ENCODE peak calls at places on chromosomes 7 and 10, in five cellular contexts. One of them, this sample, is unnamed.
A peak's percentile ranks its signal among the peaks of the same experiment; 100 is the strongest.

GRCh38 chr10:44195120-44196007 is 189.5 kb downstream of the CXCL12 start:
- DNase-seq in trophoblast cell: no peak
- DNase-seq in testis: peak; percentile 27
- DNase-seq in H1: no peak
- DNase-seq in A549: peak; percentile 28
- DNase-seq in this sample: peak; percentile 71

GRCh38 chr10:93198401-93199175 is 124.9 kb downstream of the CYP26A1 start:
- DNase-seq in A549: no peak
- DNase-seq in trophoblast cell: peak; percentile 19
- DNase-seq in testis: peak; percentile 26
- DNase-seq in H1: no peak
- DNase-seq in this sample: peak; percentile 68

GRCh38 chr10:25875555-25876165 is 58.4 kb upstream of the MYO3A start:
- DNase-seq in trophoblast cell: peak; percentile 95
- DNase-seq in H1: peak; percentile 38
- DNase-seq in testis: peak; percentile 93
- DNase-seq in A549: peak; percentile 30
- DNase-seq in this sample: peak; percentile 83

GRCh38 chr10:100518761-100519241 is 860 bp downstream of the SEC31B start:
- DNase-seq in H1: no peak
- DNase-seq in A549: peak; percentile 58
- DNase-seq in trophoblast cell: peak; percentile 94
- DNase-seq in testis: peak; percentile 84
- DNase-seq in this sample: peak; percentile 38

GRCh38 chr10:103921750-103922195 is 3.8 kb upstream of the STN1 start:
- DNase-seq in H1: no peak
- DNase-seq in trophoblast cell: no peak
- DNase-seq in testis: peak; percentile 57
- DNase-seq in A549: no peak
- DNase-seq in this sample: no peak

GRCh38 chr7:12674861-12675260 is 12.6 kb upstream of the ARL4A start:
- DNase-seq in H1: no peak
- DNase-seq in testis: no peak
- DNase-seq in trophoblast cell: peak; percentile 73
- DNase-seq in A549: no peak
- DNase-seq in this sample: no peak

GRCh38 chr7:131431289-131431688 is 103.6 kb downstream of the MKLN1 start:
- DNase-seq in H1: no peak
- DNase-seq in trophoblast cell: no peak
- DNase-seq in A549: no peak
- DNase-seq in testis: peak; percentile 36
- DNase-seq in this sample: no peak

GRCh38 chr7:76292206-76292573 is 10.3 kb upstream of the HSPB1 start:
- DNase-seq in H1: no peak
- DNase-seq in A549: no peak
- DNase-seq in testis: no peak
- DNase-seq in trophoblast cell: peak; percentile 63
- DNase-seq in this sample: peak; percentile 84

GRCh38 chr10:59582058-59582457 is 127.6 kb downstream of the SLC16A9 start:
- DNase-seq in testis: peak; percentile 28
- DNase-seq in A549: no peak
- DNase-seq in H1: no peak
- DNase-seq in trophoblast cell: no peak
- DNase-seq in this sample: no peak

GRCh38 chr10:78066728-78067430 is 33.2 kb downstream of the RPS24 start:
- DNase-seq in trophoblast cell: no peak
- DNase-seq in H1: no peak
- DNase-seq in testis: no peak
- DNase-seq in A549: no peak
- DNase-seq in this sample: no peak

GRCh38 chr7:57404343-57404966 is 45.5 kb upstream of the ZNF716 start:
- DNase-seq in trophoblast cell: peak; percentile 89
- DNase-seq in A549: no peak
- DNase-seq in H1: no peak
- DNase-seq in testis: peak; percentile 88
- DNase-seq in this sample: peak; percentile 93

GRCh38 chr7:109529712-109530111 is 960.0 kb downstream of the DNAJB9 start:
- DNase-seq in trophoblast cell: peak; percentile 46
- DNase-seq in H1: no peak
- DNase-seq in A549: no peak
- DNase-seq in testis: no peak
- DNase-seq in this sample: no peak

GRCh38 chr10:81270051-81270450 is 604.9 kb upstream of the NRG3 start:
- DNase-seq in trophoblast cell: no peak
- DNase-seq in testis: no peak
- DNase-seq in H1: no peak
- DNase-seq in A549: no peak
- DNase-seq in this sample: no peak

GRCh38 chr7:108408294-108409004 is 47.8 kb downstream of the NRCAM start:
- DNase-seq in trophoblast cell: no peak
- DNase-seq in testis: no peak
- DNase-seq in H1: no peak
- DNase-seq in A549: no peak
- DNase-seq in this sample: no peak

GRCh38 chr10:96025566-96025965 is 17.8 kb upstream of the CCNJ start:
- DNase-seq in H1: no peak
- DNase-seq in A549: peak; percentile 18
- DNase-seq in trophoblast cell: peak; percentile 53
- DNase-seq in testis: peak; percentile 20
- DNase-seq in this sample: no peak

GRCh38 chr7:68319061-68319460 is 1279.2 kb upstream of the AUTS2 start:
- DNase-seq in H1: no peak
- DNase-seq in A549: no peak
- DNase-seq in trophoblast cell: no peak
- DNase-seq in testis: no peak
- DNase-seq in this sample: no peak

GRCh38 chr10:101014966-101015581 is 15.5 kb downstream of the LZTS2 start:
- DNase-seq in testis: no peak
- DNase-seq in H1: no peak
- DNase-seq in A549: no peak
- DNase-seq in trophoblast cell: no peak
- DNase-seq in this sample: no peak

GRCh38 chr7:100966542-100967291 is 2.6 kb upstream of the MUC12 start:
- DNase-seq in testis: no peak
- DNase-seq in A549: no peak
- DNase-seq in H1: no peak
- DNase-seq in trophoblast cell: no peak
- DNase-seq in this sample: no peak

GRCh38 chr10:1151071-1152033 is 95.2 kb downstream of the WDR37 start:
- DNase-seq in testis: peak; percentile 11
- DNase-seq in H1: no peak
- DNase-seq in trophoblast cell: no peak
- DNase-seq in A549: no peak
- DNase-seq in this sample: no peak

GRCh38 chr7:116906391-116906790 is 44.0 kb downstream of the CAPZA2 start:
- DNase-seq in A549: no peak
- DNase-seq in testis: no peak
- DNase-seq in trophoblast cell: no peak
- DNase-seq in H1: no peak
- DNase-seq in this sample: no peak

DNA sequence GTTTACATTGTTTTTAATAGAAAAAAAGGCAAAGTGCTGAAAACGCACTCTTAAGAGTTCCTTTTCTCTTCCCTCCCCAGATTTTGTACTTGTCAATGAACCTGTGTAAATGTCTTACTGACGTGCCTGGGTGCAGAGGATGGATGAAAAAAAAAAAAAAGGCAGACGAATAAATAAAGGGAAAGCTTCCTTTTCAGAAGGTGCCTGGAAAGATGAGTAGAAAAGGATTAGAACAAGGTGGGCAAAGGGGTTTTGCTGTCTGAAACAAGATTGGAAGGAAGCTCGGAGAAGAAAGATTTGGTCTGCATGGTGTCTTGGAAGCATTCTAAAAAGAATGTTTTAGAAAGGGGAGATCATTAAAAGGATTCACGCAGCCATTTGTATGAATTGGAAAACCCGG is 80.9 kb downstream of the PRTFDC1 start:
- DNase-seq in A549: no peak
- DNase-seq in testis: no peak
- DNase-seq in H1: no peak
- DNase-seq in trophoblast cell: no peak
- DNase-seq in this sample: no peak
- H3K27ac ChIP-seq in A549: no peak overlapping the region
- H3K27ac ChIP-seq in testis: no peak overlapping the region
- H3K27ac ChIP-seq in H1: no peak overlapping the region
- H3K27ac ChIP-seq in trophoblast cell: no peak overlapping the region
- H3K27ac ChIP-seq in this sample: no peak overlapping the region

GRCh38 chr10:35388682-35389081 is 52.4 kb downstream of the CCNY start:
- DNase-seq in A549: no peak
- DNase-seq in trophoblast cell: no peak
- DNase-seq in H1: no peak
- DNase-seq in testis: no peak
- DNase-seq in this sample: no peak

GRCh38 chr10:35388197-35388596 is 51.9 kb downstream of the CCNY start:
- DNase-seq in H1: no peak
- DNase-seq in trophoblast cell: no peak
- DNase-seq in A549: no peak
- DNase-seq in testis: no peak
- DNase-seq in this sample: no peak

GRCh38 chr10:35384265-35384868 is 48.1 kb downstream of the CCNY start:
- DNase-seq in A549: no peak
- DNase-seq in testis: no peak
- DNase-seq in trophoblast cell: peak; percentile 42
- DNase-seq in H1: no peak
- DNase-seq in this sample: no peak

GRCh38 chr10:35387768-35388167 is 51.5 kb downstream of the CCNY start:
- DNase-seq in H1: no peak
- DNase-seq in trophoblast cell: peak; percentile 31
- DNase-seq in A549: no peak
- DNase-seq in testis: no peak
- DNase-seq in this sample: no peak

GRCh38 chr10:35386594-35387174 is 50.4 kb downstream of the CCNY start:
- DNase-seq in A549: no peak
- DNase-seq in H1: no peak
- DNase-seq in trophoblast cell: peak; percentile 6
- DNase-seq in testis: no peak
- DNase-seq in this sample: peak; percentile 47
- H3K27ac ChIP-seq in A549: peak overlapping the region; percentile 48
- H3K27ac ChIP-seq in H1: no peak overlapping the region
- H3K27ac ChIP-seq in trophoblast cell: no peak overlapping the region
- H3K27ac ChIP-seq in testis: no peak overlapping the region
- H3K27ac ChIP-seq in this sample: no peak overlapping the region

GRCh38 chr7:151126500-151127137 is 40.3 kb downstream of the AGAP3 start:
- DNase-seq in A549: no peak
- DNase-seq in testis: no peak
- DNase-seq in trophoblast cell: peak; percentile 71
- DNase-seq in H1: no peak
- DNase-seq in this sample: no peak

GRCh38 chr7:151124899-151125399 is 38.7 kb downstream of the AGAP3 start:
- DNase-seq in testis: no peak
- DNase-seq in A549: no peak
- DNase-seq in trophoblast cell: no peak
- DNase-seq in H1: no peak
- DNase-seq in this sample: peak; percentile 39

GRCh38 chr7:151124205-151124880 is 38.1 kb downstream of the AGAP3 start:
- DNase-seq in A549: no peak
- DNase-seq in testis: no peak
- DNase-seq in H1: no peak
- DNase-seq in trophoblast cell: no peak
- DNase-seq in this sample: no peak

GRCh38 chr7:151125459-151125834 is 39.2 kb downstream of the AGAP3 start:
- DNase-seq in trophoblast cell: peak; percentile 45
- DNase-seq in A549: no peak
- DNase-seq in testis: no peak
- DNase-seq in H1: no peak
- DNase-seq in this sample: peak; percentile 82

GRCh38 chr7:151125835-151126481 is 39.7 kb downstream of the AGAP3 start:
- DNase-seq in A549: no peak
- DNase-seq in testis: no peak
- DNase-seq in H1: no peak
- DNase-seq in trophoblast cell: peak; percentile 24
- DNase-seq in this sample: peak; percentile 71
- H3K27ac ChIP-seq in A549: no peak overlapping the region
- H3K27ac ChIP-seq in testis: no peak overlapping the region
- H3K27ac ChIP-seq in H1: no peak overlapping the region
- H3K27ac ChIP-seq in trophoblast cell: no peak overlapping the region
- H3K27ac ChIP-seq in this sample: no peak overlapping the region

GRCh38 chr10:8059191-8059936 is 4.9 kb downstream of the GATA3 start:
- DNase-seq in A549: no peak
- DNase-seq in testis: no peak
- DNase-seq in trophoblast cell: peak; percentile 18
- DNase-seq in H1: no peak
- DNase-seq in this sample: no peak
- H3K27ac ChIP-seq in A549: no peak overlapping the region
- H3K27ac ChIP-seq in testis: no peak overlapping the region
- H3K27ac ChIP-seq in trophoblast cell: peak overlapping the region; percentile 99
- H3K27ac ChIP-seq in H1: no peak overlapping the region
- H3K27ac ChIP-seq in this sample: no peak overlapping the region

GRCh38 chr7:140262242-140262903 is 85.6 kb upstream of the KDM7A start:
- DNase-seq in trophoblast cell: no peak
- DNase-seq in H1: no peak
- DNase-seq in A549: no peak
- DNase-seq in testis: no peak
- DNase-seq in this sample: no peak
- H3K27ac ChIP-seq in trophoblast cell: no peak overlapping the region
- H3K27ac ChIP-seq in H1: no peak overlapping the region
- H3K27ac ChIP-seq in A549: no peak overlapping the region
- H3K27ac ChIP-seq in testis: no peak overlapping the region
- H3K27ac ChIP-seq in this sample: no peak overlapping the region

GRCh38 chr7:25495905-25496304 is 267.6 kb upstream of the NPVF start:
- DNase-seq in A549: no peak
- DNase-seq in trophoblast cell: no peak
- DNase-seq in H1: no peak
- DNase-seq in testis: no peak
- DNase-seq in this sample: no peak

GRCh38 chr7:25493811-25494366 is 265.6 kb upstream of the NPVF start:
- DNase-seq in trophoblast cell: no peak
- DNase-seq in A549: no peak
- DNase-seq in testis: no peak
- DNase-seq in H1: no peak
- DNase-seq in this sample: no peak

GRCh38 chr7:25496394-25497103 is 268.3 kb upstream of the NPVF start:
- DNase-seq in H1: no peak
- DNase-seq in trophoblast cell: no peak
- DNase-seq in A549: no peak
- DNase-seq in testis: no peak
- DNase-seq in this sample: no peak

DNA sequence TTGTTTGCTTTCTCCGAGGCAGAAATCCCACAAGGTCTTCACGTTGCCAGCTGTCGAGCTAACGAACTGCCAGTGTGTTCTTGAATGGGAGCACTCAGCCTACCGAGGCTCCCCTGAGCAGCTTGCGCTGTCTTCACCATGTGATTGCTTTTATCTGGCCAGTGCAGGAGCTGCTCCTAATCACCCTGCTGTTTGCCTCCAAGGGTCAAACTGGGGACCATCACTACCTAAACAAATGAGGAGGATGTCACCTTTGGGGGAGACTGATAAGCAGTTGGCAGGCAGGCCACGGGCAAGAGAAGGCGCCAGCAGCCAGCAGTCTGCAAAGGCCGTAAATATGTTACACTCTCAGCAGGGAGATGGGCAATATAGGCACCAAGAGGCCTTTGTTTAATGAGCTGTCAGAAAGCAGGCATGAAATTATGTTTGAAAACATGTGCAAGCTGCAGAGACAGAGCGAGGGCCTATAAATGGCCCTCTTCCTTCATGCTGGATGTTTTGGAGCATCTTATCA is 267.1 kb upstream of the NPVF start:
- DNase-seq in A549: no peak
- DNase-seq in trophoblast cell: no peak
- DNase-seq in H1: no peak
- DNase-seq in testis: peak; percentile 55
- DNase-seq in this sample: peak; percentile 64
- H3K27ac ChIP-seq in A549: no peak overlapping the region
- H3K27ac ChIP-seq in trophoblast cell: no peak overlapping the region
- H3K27ac ChIP-seq in H1: no peak overlapping the region
- H3K27ac ChIP-seq in testis: no peak overlapping the region
- H3K27ac ChIP-seq in this sample: peak overlapping the region; percentile 30